ENCODE peak calls at places on chromosomes 7 and 10, in four cellular contexts. I, E, V and C are unnamed samples.

GRCh38 chr10:119409906-119410305 is 132.6 kb downstream of the RGS10 start:
- DNase-seq in E (peak; percentile 74), V (no peak), I (no peak), C (no peak)

GRCh38 chr7:73437091-73437490 is 3.5 kb downstream of the FZD9 start:
- DNase-seq in E (no peak), I (no peak), V (no peak), C (no peak)

GRCh38 chr7:106681815-106682495 is 21.0 kb upstream of the CCDC71L start:
- DNase-seq in I (no peak), E (peak; percentile 41), V (no peak), C (no peak)

GRCh38 chr7:108561047-108561619 is 8.4 kb downstream of the THAP5 start:
- DNase-seq in I (no peak), E (no peak), V (no peak), C (no peak)

GRCh38 chr10:98242823-98243222 is 25.2 kb downstream of the LOXL4 start:
- DNase-seq in V (no peak), E (no peak), I (no peak), C (no peak)

GRCh38 chr10:45220985-45221384 is 94.4 kb downstream of the OR13A1 start:
- DNase-seq in I (no peak), V (no peak), E (no peak), C (no peak)

GRCh38 chr10:36788152-36788551 is 337.2 kb upstream of the ANKRD30A start:
- DNase-seq in E (no peak), I (no peak), V (no peak), C (no peak)

GRCh38 chr7:47424523-47424922 is 157.4 kb downstream of the TNS3 start:
- DNase-seq in E (no peak), V (no peak), I (no peak), C (no peak)

GRCh38 chr7:73894851-73895441 is 34.0 kb downstream of the TMEM270 start:
- DNase-seq in E (peak; percentile 89), V (no peak), I (no peak), C (no peak)

GRCh38 chr10:75611081-75611971 is 179.9 kb downstream of the LRMDA start:
- DNase-seq in V (no peak), E (no peak), I (no peak), C (no peak)

GRCh38 chr7:144842377-144842851 is 6.6 kb upstream of the TPK1 start:
- DNase-seq in I (no peak), V (no peak), E (no peak), C (peak; percentile 80)

GRCh38 chr10:47207280-47207613 is 92.8 kb upstream of the GDF10 start:
- DNase-seq in E (no peak), V (no peak), I (no peak), C (no peak)

GRCh38 chr7:15555385-15555859 is 6.4 kb downstream of the AGMO start:
- DNase-seq in V (no peak), E (peak; percentile 24), I (no peak), C (no peak)

GRCh38 chr7:41003031-41003925 is 699.6 kb downstream of the INHBA start:
- DNase-seq in E (peak; percentile 35), I (peak; percentile 54), V (peak; percentile 56), C (peak; percentile 55)

GRCh38 chr7:116687801-116688201 is 15.8 kb downstream of the MET start:
- DNase-seq in I (peak; percentile 73), V (no peak), E (peak; percentile 75), C (peak; percentile 45)

GRCh38 chr10:94403034-94403822 is 887 bp downstream of the TBC1D12 start:
- DNase-seq in V (peak; percentile 59), E (peak; percentile 70), I (peak; percentile 52), C (peak; percentile 56)

GRCh38 chr10:76231258-76231934 is 800.0 kb downstream of the LRMDA start:
- DNase-seq in I (no peak), E (no peak), V (no peak), C (no peak)

GRCh38 chr7:134298902-134299683 is 17.6 kb downstream of the SLC35B4 start:
- DNase-seq in V (peak; percentile 37), I (no peak), E (no peak), C (no peak)

GRCh38 chr10:3639546-3639945 is 145.5 kb downstream of the KLF6 start:
- DNase-seq in V (no peak), E (no peak), I (no peak), C (peak; percentile 30)

GRCh38 chr7:4837814-4838625 is 23.8 kb downstream of the PAPOLB start:
- DNase-seq in V (no peak), I (no peak), E (no peak), C (no peak)
- TF ChIP-seq CTCF in V (peak; percentile 5), I (no peak), E (no peak), C (no peak)

GRCh38 chr7:29977926-29978652 is 11.5 kb downstream of the SCRN1 start:
- DNase-seq in E (no peak), V (no peak), I (peak; percentile 27), C (no peak)
- TF ChIP-seq CTCF in E (no peak), V (peak; percentile 37), I (no peak), C (no peak)

DNA sequence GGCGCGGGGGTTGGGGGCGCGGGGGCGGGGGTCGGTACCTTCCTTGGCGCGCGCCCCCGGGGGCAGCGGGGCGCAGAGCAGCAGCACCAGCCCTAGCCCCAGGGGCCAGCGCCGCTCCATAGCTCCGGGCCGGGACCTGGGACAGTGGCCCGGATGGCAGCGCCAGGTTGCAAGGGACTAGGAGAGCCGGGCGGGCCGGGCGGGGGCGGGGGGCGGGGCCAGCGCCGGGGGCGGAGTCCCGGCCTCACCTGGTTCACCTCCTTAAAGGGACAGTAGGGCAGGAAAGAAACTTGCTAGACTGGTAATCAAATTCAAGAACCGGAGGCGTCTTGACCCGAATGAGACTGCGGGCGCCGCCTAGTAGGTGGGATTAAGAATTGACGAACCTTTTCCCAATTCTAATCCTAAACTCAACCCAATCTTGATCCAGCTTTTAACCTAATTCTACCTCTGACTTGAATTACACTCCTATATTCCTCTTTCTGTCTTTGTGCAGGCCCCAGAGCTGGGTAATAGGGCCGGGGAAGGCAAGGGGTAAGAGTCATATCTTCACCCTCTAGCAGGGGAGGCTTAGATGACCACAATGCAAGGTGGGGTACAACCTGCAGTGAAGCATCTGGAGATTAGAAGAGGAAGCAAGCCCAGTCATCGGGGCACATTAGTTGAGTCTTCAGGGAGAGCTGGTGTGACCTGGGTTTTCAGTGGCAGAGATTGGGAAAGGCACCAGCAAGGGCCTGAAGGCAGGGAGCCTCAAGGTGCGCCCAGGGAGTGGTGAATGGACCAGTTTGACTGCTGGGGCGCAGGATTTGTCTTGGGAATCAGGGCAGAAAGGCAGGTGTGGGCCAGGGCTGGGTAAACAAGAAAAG is at the start of gene EPHA1:
- DNase-seq in V (no peak), I (peak; percentile 88), E (no peak), C (peak; percentile 81)
- TF ChIP-seq CTCF in V (no peak), I (peak; percentile 76), E (peak; percentile 49), C (peak; percentile 73)

GRCh38 chr7:55273186-55273980 is 91.8 kb upstream of the LANCL2 start:
- DNase-seq in V (no peak), E (no peak), I (no peak), C (no peak)

GRCh38 chr7:55271661-55272060 is 93.5 kb upstream of the LANCL2 start:
- DNase-seq in E (no peak), V (no peak), I (no peak), C (no peak)

GRCh38 chr7:55272328-55272727 is 92.8 kb upstream of the LANCL2 start:
- DNase-seq in E (no peak), I (no peak), V (no peak), C (no peak)

GRCh38 chr7:55274156-55274555 is 91.0 kb upstream of the LANCL2 start:
- DNase-seq in E (no peak), I (no peak), V (no peak), C (no peak)

DNA sequence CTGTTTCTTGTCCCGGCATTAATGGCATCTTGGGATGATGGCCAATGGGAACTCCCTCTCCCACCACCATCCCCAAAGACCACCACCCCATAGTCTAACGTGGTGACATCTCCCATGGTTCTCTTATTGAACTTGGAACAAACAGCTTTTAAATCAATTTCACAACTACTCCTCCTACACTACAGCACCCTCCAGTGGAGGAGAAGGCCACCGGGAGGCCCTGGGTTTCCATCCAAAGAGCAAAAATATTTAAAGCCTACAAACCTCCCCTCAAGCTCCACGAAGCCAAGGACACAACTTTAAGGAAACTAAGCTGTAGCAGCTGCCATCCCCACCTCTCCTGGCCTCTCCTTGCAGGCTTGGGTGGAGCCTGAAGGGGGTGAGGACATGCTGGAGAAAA is 94.1 kb upstream of the LANCL2 start:
- DNase-seq in V (no peak), I (no peak), E (no peak), C (peak; percentile 25)
- TF ChIP-seq CTCF in V (peak; percentile 58), I (peak; percentile 46), E (peak; percentile 77), C (peak; percentile 54)

GRCh38 chr10:64376169-64376568 is 855.0 kb downstream of the REEP3 start:
- DNase-seq in V (peak; percentile 26), E (no peak), I (no peak), C (no peak)
- TF ChIP-seq CTCF in V (peak; percentile 58), E (no peak), I (no peak), C (no peak)

GRCh38 chr7:55472928-55473725 is 99.2 kb downstream of the VOPP1 start:
- DNase-seq in I (no peak), V (no peak), E (no peak), C (no peak)
- TF ChIP-seq CTCF in I (no peak), V (no peak), E (no peak), C (no peak)

DNA sequence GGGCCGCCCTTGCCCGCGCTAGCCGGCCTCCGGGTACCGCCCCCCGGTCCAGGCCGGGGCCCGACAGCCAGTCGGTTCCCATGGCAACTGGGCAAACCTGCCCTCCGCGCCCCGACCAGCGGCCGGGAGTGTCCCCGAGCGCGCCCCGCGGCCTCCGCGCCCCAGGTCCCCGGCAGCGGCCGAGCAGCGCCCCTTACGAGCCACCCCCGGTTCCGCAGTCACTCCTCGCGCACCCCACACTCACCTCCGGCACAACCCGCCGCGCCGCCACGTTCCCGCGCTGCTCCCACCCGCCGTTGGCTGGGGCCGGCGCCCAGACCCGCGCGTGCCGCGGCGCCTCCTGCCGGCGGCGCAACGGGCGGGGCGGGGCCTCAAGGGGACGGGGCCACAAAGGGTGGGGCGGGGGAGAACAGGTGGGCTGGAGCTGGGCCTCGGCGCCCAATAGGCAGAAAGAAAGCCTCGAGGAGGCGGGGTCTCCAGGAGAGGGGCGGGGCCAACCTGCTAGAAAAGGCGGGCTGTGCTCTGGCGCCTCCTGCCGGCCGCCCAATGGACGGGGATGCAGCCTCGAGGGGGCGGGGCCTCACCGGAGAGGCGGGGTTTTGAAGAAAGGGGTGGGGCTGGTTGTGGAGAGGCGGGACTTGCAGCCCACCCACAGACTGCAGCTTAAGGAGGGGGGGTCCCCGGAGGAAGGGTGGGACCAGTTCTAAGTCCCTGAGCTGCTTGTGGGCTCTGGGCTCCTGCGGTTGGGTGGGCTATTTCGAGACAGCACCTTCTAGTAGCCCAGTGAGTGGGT is at the start of gene RADIL:
- DNase-seq in V (peak; percentile 99), E (peak; percentile 91), I (peak; percentile 87), C (peak; percentile 97)
- TF ChIP-seq CTCF in V (peak; percentile 78), E (peak; percentile 88), I (peak; percentile 93), C (peak; percentile 91)

DNA sequence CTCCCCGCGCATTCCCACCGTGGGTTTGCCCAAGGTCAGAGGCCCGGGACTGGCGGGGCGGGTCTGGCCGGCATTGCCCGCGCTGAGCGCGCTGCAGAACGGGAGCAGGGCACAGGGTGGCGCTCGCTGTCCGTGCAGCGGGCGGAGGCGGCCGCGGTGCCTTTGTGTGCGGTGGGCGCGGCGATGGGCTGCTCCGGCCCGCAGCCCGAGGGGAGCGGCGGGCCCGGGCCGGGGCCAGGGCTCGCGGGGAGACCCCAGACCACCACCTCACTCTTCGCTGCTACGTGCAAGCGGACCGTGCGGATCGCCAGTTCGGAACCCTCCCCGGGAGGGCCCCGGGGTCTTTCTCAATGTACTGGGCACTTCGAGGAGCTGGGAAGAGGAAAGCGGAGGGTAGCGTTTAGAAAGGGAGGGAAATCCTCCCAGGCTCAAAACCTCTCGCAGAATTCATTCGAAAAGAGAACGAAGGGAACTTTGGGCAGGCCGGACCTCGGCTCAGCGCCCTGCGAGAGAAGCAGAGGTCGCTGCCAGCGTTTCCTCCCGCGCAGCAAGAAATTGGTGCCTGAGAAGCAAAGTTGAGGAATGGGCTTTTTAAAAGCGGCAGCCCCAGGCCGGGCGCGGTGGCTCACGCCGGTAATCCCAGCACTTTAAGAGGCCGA is 8.5 kb downstream of the SP8 start:
- DNase-seq in E (no peak), I (no peak), V (peak; percentile 61), C (peak; percentile 79)
- TF ChIP-seq CTCF in E (peak; percentile 58), I (peak; percentile 32), V (peak; percentile 55), C (peak; percentile 97)